ENCODE peak calls at places on chromosome 21, in five cellular contexts. Z is GM06990, D is GM20000, E is endothelial cell, B is body of pancreas. U is an unnamed sample.

GRCh38 chr21:33219961-33220360 is 9.8 kb upstream of the IFNAR2 start:
- DNase-seq in Z (no peak), E (no peak), B (no peak), D (no peak), U (no peak)

GRCh38 chr21:29080454-29080930 is 7.0 kb upstream of the CCT8 start:
- DNase-seq in Z (no peak), E (no peak), D (no peak), B (no peak), U (no peak)

GRCh38 chr21:43929217-43929971 is 64.4 kb downstream of the AGPAT3 start:
- DNase-seq in B (peak), E (no peak), Z (no peak), D (no peak), U (no peak)

GRCh38 chr21:14757533-14758327 is 211.6 kb upstream of the SAMSN1 start:
- DNase-seq in B (no peak), E (no peak), D (no peak), Z (no peak), U (no peak)

GRCh38 chr21:17611414-17612022 is 1.2 kb downstream of the BTG3 start:
- DNase-seq in D (peak), B (peak), E (peak), Z (peak), U (peak)

GRCh38 chr21:14531927-14532326 is 14.2 kb downstream of the SAMSN1 start:
- DNase-seq in D (no peak), E (no peak), B (no peak), Z (no peak), U (no peak)

GRCh38 chr21:42532466-42533181 is 19.0 kb downstream of the SLC37A1 start:
- DNase-seq in Z (no peak), B (peak), D (peak), E (no peak), U (no peak)

GRCh38 chr21:38683222-38683621 is 122.5 kb upstream of the ETS2 start:
- DNase-seq in B (no peak), D (no peak), E (no peak), Z (no peak), U (no peak)

GRCh38 chr21:19261731-19262367 is 858.3 kb upstream of the TMPRSS15 start:
- DNase-seq in Z (no peak), D (no peak), B (no peak), E (no peak), U (no peak)

GRCh38 chr21:29499229-29499628 is 200.5 kb downstream of the BACH1 start:
- DNase-seq in Z (no peak), D (no peak), B (no peak), E (no peak), U (no peak)

GRCh38 chr21:31446206-31446900 is 102.3 kb upstream of the TIAM1 start:
- DNase-seq in B (no peak), Z (no peak), D (no peak), E (no peak), U (no peak)

GRCh38 chr21:44618909-44619308 is 7.0 kb downstream of the KRTAP10-8 start:
- DNase-seq in E (no peak), Z (no peak), D (no peak), B (no peak), U (no peak)

GRCh38 chr21:44970766-44971671 is 31.2 kb downstream of the SLX9 start:
- DNase-seq in B (no peak), Z (no peak), E (no peak), D (no peak), U (no peak)

GRCh38 chr21:38228115-38228514 is 28.7 kb upstream of the KCNJ15 start:
- DNase-seq in B (peak), Z (no peak), D (no peak), E (no peak), U (no peak)

GRCh38 chr21:45347048-45347711 is 57.8 kb upstream of the COL18A1 start:
- DNase-seq in Z (no peak), B (no peak), E (no peak), D (no peak), U (no peak)

GRCh38 chr21:34576043-34576466 is 38.9 kb downstream of the RCAN1 start:
- DNase-seq in E (no peak), B (no peak), Z (no peak), D (no peak), U (no peak)

GRCh38 chr21:31911138-31911907 is 38.5 kb downstream of the HUNK start:
- DNase-seq in Z (no peak), B (no peak), E (no peak), D (no peak), U (no peak)

GRCh38 chr21:23792300-23792699 is 1815.0 kb downstream of the MRPL39 start:
- DNase-seq in Z (no peak), B (no peak), E (no peak), D (no peak), U (no peak)

GRCh38 chr21:34037446-34037845 is 35.9 kb upstream of the MRPS6 start:
- DNase-seq in D (no peak), Z (no peak), E (no peak), B (no peak), U (no peak)

GRCh38 chr21:45989355-45990048 is 7.9 kb downstream of the COL6A1 start:
- DNase-seq in B (no peak), D (no peak), Z (no peak), E (peak), U (peak)

GRCh38 chr21:25708467-25709065 is 26.1 kb downstream of the ATP5PF start:
- DNase-seq in E (peak), B (peak), Z (no peak), D (peak), U (no peak)

GRCh38 chr21:44650265-44650972 is 4.0 kb downstream of the KRTAP12-4 start:
- DNase-seq in E (no peak), B (no peak), Z (no peak), D (no peak), U (no peak)

GRCh38 chr21:44424608-44425306 is 30.6 kb upstream of the LRRC3 start:
- DNase-seq in B (no peak), E (no peak), D (no peak), Z (no peak), U (no peak)

GRCh38 chr21:33300701-33301631 is 23.8 kb upstream of the IFNAR1 start:
- DNase-seq in D (no peak), E (no peak), B (no peak), Z (no peak), U (no peak)

GRCh38 chr21:42237577-42237976 is 18.6 kb downstream of the ABCG1 start:
- DNase-seq in E (no peak), Z (no peak), B (no peak), D (no peak), U (no peak)

GRCh38 chr21:29633766-29634165 is 306.0 kb downstream of the GRIK1 start:
- DNase-seq in B (no peak), E (no peak), D (no peak), Z (no peak), U (no peak)

GRCh38 chr21:35351434-35351833 is 302.3 kb upstream of the RUNX1 start:
- DNase-seq in D (no peak), Z (no peak), B (no peak), E (no peak), U (no peak)

GRCh38 chr21:44834231-44834950 is 16.5 kb upstream of the SUMO3 start:
- DNase-seq in Z (no peak), B (no peak), D (no peak), E (no peak), U (no peak)

GRCh38 chr21:43369124-43369523 is 57.8 kb downstream of the SIK1 start:
- DNase-seq in E (no peak), D (peak), Z (peak), B (no peak), U (peak)

GRCh38 chr21:42171091-42172053 is 47.6 kb upstream of the ABCG1 start:
- DNase-seq in Z (no peak), B (no peak), E (no peak), D (no peak), U (no peak)

GRCh38 chr21:16081304-16081703 is 351.5 kb downstream of the USP25 start:
- DNase-seq in Z (no peak), D (no peak), B (no peak), E (no peak), U (no peak)

GRCh38 chr21:16084776-16085364 is 355.1 kb downstream of the USP25 start:
- DNase-seq in Z (no peak), E (no peak), B (peak), D (no peak), U (no peak)

GRCh38 chr21:16079830-16080229 is 350.0 kb downstream of the USP25 start:
- DNase-seq in B (no peak), D (no peak), Z (no peak), E (no peak), U (no peak)

GRCh38 chr21:16085436-16085835 is 355.7 kb downstream of the USP25 start:
- DNase-seq in B (no peak), D (no peak), E (no peak), Z (no peak), U (no peak)

DNA sequence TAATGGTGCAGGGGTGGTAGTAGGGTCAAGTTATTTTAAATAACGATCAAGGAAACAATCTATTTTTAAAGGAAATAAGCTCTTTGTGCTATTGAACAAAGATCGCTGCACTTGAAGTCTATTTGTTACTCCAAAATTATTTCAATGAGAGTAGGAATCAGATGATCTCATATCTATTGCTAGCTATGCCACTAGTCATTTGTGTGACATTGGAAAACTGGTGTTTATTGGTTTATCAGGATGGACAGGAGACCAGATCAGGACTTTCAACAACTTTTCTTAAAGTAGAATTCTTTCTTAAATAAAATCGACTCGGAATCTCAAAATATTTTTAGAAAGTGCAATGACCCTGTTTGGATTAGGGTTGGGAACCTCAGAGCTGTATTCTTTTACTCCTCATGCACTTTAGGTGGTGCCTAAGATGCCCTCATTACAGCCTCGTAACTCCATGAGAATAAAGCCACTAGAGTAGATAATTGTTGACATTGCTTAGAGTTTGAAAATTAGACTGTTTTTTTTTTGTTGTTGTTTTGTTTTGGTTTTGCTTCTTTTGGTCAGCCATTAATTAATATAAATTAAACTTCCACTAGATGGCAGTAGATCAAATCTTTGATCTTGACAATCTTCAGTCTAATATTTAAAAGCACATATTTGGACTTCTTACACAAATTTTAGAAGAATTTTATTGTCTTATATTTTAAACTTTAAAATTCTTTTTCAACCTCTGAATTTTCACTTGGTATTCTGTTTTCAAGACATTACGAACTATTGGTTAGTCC is 352.4 kb downstream of the USP25 start:
- DNase-seq in D (no peak), E (no peak), B (no peak), Z (no peak), U (no peak)
- TF ChIP-seq CTCF in D (no peak), E (peak), B (peak), Z (peak), U (peak)

DNA sequence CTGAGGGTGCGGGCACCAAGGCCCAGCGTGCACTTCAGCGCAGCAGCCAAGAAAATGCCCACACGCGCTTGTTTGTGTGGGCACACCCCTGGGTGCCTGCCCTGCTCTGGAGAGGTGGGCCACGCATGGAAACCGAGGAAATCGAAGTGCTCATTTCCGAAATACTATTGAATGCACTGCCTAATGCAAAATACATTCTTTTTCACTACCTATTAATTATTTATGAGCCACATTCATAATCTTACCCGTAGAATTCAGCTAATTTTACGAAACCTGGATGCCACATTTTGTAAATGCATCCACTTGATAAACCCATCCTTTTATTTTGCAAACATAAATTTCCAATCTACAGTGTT is 4.8 kb downstream of the DSCAM start:
- DNase-seq in Z (no peak), D (no peak), E (no peak), B (no peak), U (no peak)
- TF ChIP-seq CTCF in Z (no peak), D (no peak), E (no peak), B (no peak), U (no peak)

GRCh38 chr21:39715804-39716397 is 29.1 kb upstream of the IGSF5 start:
- DNase-seq in D (peak), E (peak), B (peak), Z (no peak), U (peak)
- TF ChIP-seq CTCF in D (peak), E (peak), B (peak), Z (peak), U (peak)

DNA sequence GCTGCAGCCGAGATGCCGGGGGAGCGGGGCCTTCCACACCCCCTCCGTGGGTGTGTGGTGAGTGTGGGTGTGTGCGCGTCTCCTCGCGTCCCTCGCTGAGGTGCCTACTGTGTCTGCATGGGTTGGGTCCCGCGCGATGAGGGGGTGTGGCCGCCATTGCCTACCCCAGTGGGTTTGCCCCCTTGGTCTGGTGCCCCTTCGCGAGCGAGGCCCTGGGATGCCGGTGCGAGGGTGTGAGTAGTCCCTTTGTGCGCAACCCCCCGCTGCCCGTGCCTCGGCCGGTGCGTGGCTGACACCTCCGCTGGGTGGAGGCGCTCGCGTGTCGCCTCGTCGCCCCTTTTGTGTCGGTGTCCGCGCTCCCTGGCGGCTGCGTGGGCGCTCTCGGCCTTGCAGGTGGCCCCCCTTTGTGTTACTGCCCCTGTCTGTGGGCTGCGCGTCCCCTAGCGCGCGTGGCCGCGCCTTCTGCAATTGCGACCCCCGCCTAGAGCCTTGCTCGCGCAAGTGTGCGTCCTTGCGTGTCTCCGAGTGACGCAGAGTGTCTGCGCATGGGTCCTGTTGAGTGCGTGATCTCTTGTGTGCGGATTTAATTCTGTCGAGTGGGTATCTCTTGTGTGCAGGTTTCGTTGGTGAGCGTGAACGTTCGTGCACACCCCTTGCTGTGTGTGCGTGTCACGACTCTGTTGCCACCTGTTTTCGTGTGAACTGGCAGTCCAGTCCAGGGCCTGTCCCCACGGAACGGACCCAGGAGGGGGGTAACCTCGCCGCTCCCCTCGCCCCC is 552 bp downstream of the TTC3 start:
- DNase-seq in E (no peak), Z (peak), D (peak), B (peak), U (peak)
- TF ChIP-seq CTCF in E (no peak), Z (peak), D (peak), B (no peak), U (no peak)

GRCh38 chr21:37000381-37000780 is 6.1 kb upstream of the RIPPLY3 start:
- DNase-seq in E (no peak), B (no peak), Z (no peak), D (no peak), U (no peak)

GRCh38 chr21:37005548-37006242 is 807 bp upstream of the RIPPLY3 start:
- DNase-seq in Z (no peak), B (no peak), E (no peak), D (no peak), U (peak)

GRCh38 chr21:36999131-36999898 is 7.2 kb upstream of the RIPPLY3 start:
- DNase-seq in D (no peak), Z (no peak), B (no peak), E (no peak), U (no peak)

GRCh38 chr21:37006243-37006520 is 320 bp upstream of the RIPPLY3 start:
- DNase-seq in Z (no peak), D (peak), E (peak), B (no peak), U (no peak)

DNA sequence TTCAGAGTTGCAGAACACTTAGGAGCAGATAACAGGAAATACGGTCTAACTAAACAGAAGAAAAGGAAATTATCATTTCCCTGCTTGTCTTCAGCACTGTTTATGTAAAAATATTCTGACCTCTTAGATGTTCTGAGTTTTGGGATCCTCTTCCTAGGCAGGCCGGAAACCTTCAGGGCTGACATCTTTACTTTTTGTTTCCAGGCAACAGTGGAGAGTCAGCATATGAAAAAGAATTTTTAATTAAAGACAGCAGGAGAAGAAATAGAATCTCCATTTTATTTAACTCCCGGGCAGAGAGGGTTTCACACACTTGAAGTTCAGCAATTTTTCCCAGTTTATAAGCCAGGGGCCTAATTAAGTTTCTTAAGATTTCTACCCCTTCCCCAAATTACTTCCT is 5.1 kb upstream of the RIPPLY3 start:
- DNase-seq in B (no peak), D (no peak), E (no peak), Z (no peak), U (no peak)
- TF ChIP-seq CTCF in B (no peak), D (no peak), E (no peak), Z (no peak), U (no peak)

DNA sequence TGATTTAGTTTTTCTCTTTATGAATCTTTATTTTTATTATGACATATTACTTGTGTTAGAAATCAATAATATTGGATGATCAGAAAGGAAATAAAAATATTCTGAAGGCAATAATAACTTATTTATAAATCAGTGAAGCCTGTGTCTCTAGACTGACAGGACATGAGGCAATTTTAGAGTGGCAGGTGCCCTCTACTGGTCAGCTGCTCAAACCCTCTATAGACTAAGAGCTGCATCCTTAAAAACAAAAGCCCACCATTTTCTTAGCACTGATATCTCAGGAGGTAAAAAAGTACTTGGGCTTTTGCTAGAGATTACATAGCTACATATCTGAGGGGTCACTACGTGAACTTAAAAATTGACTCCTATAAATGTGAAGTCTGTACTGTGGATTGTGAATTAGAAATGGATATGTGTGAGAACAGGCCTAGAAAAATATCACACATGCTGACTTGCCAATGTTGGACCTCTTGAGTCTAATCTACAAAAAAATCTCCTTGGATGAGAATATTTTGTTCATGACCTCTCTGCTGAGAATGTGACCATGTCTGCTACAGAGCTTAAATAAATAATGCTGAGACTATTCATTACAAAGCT is 597.9 kb upstream of the ADAMTS5 start:
- DNase-seq in Z (no peak), E (peak), D (no peak), B (peak), U (peak)
- TF ChIP-seq CTCF in Z (peak), E (peak), D (no peak), B (peak), U (peak)

U was measured in glutamatergic neuron.